ENCODE peak calls at places on chromosomes 2 and 18, in ten cellular contexts. Q is Panc1, G is GM12891, V is breast epithelium, N is HL-60, A is GM12892, F is H1, J is GM23338, P is HCT116, T is sigmoid colon. K is an unnamed sample.
A peak's percentile ranks its signal among the peaks of the same experiment; 100 is the strongest.

GRCh38 chr18:11710578-11710977 is 21.5 kb downstream of the GNAL start:
- DNase-seq in Q (no peak), G (no peak), V (no peak), N (no peak), A (no peak), F (no peak), J (no peak), P (no peak), T (no peak), K (no peak)

GRCh38 chr2:9639000-9639602 is 8.3 kb upstream of the YWHAQ start:
- DNase-seq in Q (no peak), G (no peak), V (no peak), N (no peak), A (no peak), F (no peak), J (no peak), P (no peak), T (no peak), K (no peak)

GRCh38 chr2:240957656-240958365 is 40.6 kb upstream of the SNED1 start:
- DNase-seq in Q (no peak), G (no peak), V (peak; percentile 28), N (no peak), A (peak; percentile 23), F (no peak), J (no peak), P (no peak), T (peak; percentile 35), K (no peak)

GRCh38 chr2:27316655-27317412 is 6.1 kb downstream of the MPV17 start:
- DNase-seq in Q (no peak), G (no peak), V (no peak), N (no peak), A (no peak), F (no peak), J (no peak), P (no peak), T (no peak), K (no peak)

GRCh38 chr2:55919574-55919973 is 4.0 kb downstream of the EFEMP1 start:
- DNase-seq in Q (no peak), G (no peak), V (no peak), N (no peak), A (no peak), F (no peak), J (no peak), P (no peak), T (no peak), K (no peak)

GRCh38 chr2:45134014-45134413 is 124.8 kb upstream of the SIX2 start:
- DNase-seq in Q (no peak), G (no peak), V (no peak), N (peak; percentile 70), A (no peak), F (no peak), J (peak; percentile 34), P (no peak), T (no peak), K (no peak)

GRCh38 chr2:197286805-197287595 is 23.6 kb downstream of the ANKRD44 start:
- DNase-seq in Q (peak; percentile 90), G (no peak), V (no peak), N (no peak), A (no peak), F (no peak), J (no peak), P (no peak), T (peak; percentile 92), K (peak; percentile 65)

GRCh38 chr2:240154606-240155005 is 14.1 kb upstream of the OTOS start:
- DNase-seq in Q (no peak), G (no peak), V (no peak), N (no peak), A (no peak), F (no peak), J (no peak), P (no peak), T (no peak), K (no peak)

DNA sequence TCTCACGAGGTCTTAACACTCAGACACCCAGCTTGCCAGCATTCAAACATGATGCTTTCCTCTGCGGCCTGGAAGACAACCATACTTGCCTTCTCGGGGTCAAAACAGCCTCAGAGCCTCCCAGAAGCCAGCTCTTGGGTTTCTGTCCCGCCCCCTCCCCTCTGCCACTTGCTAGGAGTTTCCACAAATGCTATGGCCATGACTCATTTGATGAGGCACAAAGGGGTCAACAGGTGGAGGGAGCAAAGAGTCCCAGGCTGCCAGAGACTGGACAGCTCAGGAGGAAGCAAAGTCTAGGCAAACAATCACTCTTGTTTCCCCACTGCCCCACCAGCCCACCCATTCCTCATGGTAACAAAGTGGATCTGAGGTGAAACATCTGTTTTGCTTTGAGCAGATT is 551.2 kb downstream of the TNS1 start:
- DNase-seq in Q (no peak), G (no peak), V (no peak), N (no peak), A (no peak), F (no peak), J (no peak), P (no peak), T (no peak), K (no peak)
- TF ChIP-seq POLR2AphosphoS5 in Q (no peak), G (no peak), V (no peak), N (no peak), A (no peak), F (no peak), J (no peak), P (no peak), T (no peak), K (no peak)

GRCh38 chr18:63446266-63446665 is 24.0 kb upstream of the VPS4B start:
- DNase-seq in Q (no peak), G (no peak), V (no peak), N (no peak), A (no peak), F (no peak), J (no peak), P (no peak), T (no peak), K (no peak)

GRCh38 chr18:63447066-63447465 is 24.8 kb upstream of the VPS4B start:
- DNase-seq in Q (no peak), G (no peak), V (no peak), N (no peak), A (no peak), F (no peak), J (no peak), P (no peak), T (no peak), K (no peak)

GRCh38 chr18:63445067-63445466 is 22.8 kb upstream of the VPS4B start:
- DNase-seq in Q (no peak), G (no peak), V (no peak), N (no peak), A (no peak), F (no peak), J (no peak), P (no peak), T (peak; percentile 79), K (no peak)

GRCh38 chr18:63443820-63444219 is 21.5 kb upstream of the VPS4B start:
- DNase-seq in Q (no peak), G (no peak), V (no peak), N (no peak), A (no peak), F (no peak), J (no peak), P (no peak), T (no peak), K (no peak)

DNA sequence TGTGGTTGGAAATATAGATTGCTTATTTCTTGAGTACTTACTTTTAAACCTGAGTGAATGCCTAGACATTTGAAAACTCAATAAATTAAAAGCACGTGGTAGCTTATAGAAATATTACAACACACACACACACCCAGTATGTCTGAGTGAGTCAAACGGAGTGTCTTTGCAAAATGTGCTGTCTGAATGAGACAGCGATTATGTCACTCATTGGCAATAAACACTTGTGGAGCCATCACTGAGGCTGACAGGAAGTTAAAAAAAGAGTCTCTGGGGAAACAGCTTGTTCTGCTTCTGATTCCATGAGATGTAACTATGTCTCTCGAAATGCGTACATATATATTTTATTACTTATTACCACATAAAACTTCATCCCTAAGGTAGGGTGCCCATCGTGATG is 22.3 kb upstream of the VPS4B start:
- DNase-seq in Q (no peak), G (no peak), V (no peak), N (peak; percentile 95), A (no peak), F (no peak), J (no peak), P (no peak), T (no peak), K (no peak)
- TF ChIP-seq POLR2AphosphoS5 in Q (no peak), G (no peak), V (no peak), N (peak; percentile 64), A (no peak), F (no peak), J (no peak), P (no peak), T (peak; percentile 47), K (no peak)

DNA sequence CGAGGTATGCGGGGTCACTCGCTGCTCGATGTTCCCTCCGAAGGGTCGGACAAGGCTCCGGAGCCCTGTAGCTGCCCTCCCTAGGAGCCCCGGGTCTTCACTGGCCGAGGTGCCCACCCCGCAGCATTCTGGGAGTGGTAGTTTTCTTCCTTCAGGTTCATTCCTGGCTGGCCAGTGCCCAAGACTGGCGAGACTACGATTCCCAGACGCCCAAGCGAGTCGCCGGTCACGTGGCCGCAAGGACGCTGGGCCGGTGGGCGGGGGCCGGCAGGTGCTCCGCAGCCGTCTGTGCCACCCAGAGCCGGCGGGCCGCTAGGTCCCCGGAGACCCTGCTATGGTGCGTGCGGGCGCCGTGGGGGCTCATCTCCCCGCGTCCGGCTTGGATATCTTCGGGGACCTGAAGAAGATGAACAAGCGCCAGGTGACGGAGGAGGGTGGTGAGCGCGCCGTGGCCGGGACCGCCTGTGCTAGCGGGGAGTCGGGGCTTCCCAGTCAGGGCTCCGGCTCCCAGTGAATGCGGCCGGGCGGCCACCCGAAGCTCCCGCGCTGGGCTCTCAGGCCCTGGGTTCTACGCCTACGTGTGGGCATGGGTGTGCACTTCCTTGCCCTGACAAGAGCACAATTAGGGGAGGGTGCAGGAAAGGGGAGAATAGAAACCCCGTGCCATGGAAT is at the start of gene SEC11C:
- DNase-seq in Q (peak; percentile 89), G (peak; percentile 80), V (peak; percentile 97), N (peak; percentile 96), A (peak; percentile 84), F (peak; percentile 91), J (peak; percentile 98), P (peak; percentile 95), T (peak; percentile 98), K (peak; percentile 97)
- TF ChIP-seq POLR2AphosphoS5 in Q (no peak), G (no peak), V (peak; percentile 65), N (peak; percentile 46), A (peak; percentile 56), F (no peak), J (peak; percentile 55), P (peak; percentile 75), T (peak; percentile 71), K (peak; percentile 62)

GRCh38 chr18:44704137-44704791 is 23.6 kb downstream of the SETBP1 start:
- DNase-seq in Q (no peak), G (no peak), V (no peak), N (no peak), A (no peak), F (no peak), J (no peak), P (no peak), T (no peak), K (no peak)

GRCh38 chr18:44705075-44705474 is 24.4 kb downstream of the SETBP1 start:
- DNase-seq in Q (no peak), G (no peak), V (no peak), N (no peak), A (no peak), F (no peak), J (no peak), P (no peak), T (no peak), K (no peak)

GRCh38 chr18:44709297-44710117 is 28.8 kb downstream of the SETBP1 start:
- DNase-seq in Q (no peak), G (peak; percentile 32), V (no peak), N (no peak), A (peak; percentile 47), F (no peak), J (no peak), P (no peak), T (no peak), K (no peak)

GRCh38 chr18:44712025-44712424 is 31.3 kb downstream of the SETBP1 start:
- DNase-seq in Q (no peak), G (no peak), V (no peak), N (no peak), A (no peak), F (no peak), J (peak; percentile 49), P (no peak), T (no peak), K (no peak)

DNA sequence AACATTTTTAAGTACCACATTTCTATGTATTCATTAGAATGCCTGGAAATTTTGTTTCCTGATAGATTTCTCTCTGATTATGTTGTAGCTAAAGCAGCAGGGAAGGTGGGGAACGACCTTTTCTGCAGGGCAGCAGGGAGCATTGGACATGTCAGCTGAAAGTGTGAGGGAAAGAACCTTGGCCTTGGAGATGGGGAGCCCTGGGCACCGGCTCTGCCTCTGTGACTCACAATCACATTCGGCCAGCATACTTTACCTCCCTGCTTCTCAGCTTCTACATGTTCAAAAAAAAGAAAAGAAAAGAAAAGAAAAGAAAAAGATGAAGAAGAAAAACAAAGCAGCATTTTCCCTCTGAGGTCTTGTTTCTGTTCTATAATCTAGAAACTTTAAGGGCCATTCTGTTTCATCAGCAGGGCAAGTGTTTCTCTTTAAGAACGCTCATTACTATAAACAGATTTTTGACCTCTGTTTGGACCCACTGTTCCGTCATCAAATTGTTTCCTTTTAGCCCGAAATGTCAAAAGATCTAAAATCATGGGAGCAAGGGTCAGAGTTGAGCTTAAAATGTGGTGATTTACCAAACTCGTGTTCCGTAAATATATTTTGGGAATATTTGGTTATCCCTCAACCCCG is 27.9 kb downstream of the SETBP1 start:
- DNase-seq in Q (no peak), G (no peak), V (no peak), N (no peak), A (no peak), F (no peak), J (no peak), P (no peak), T (no peak), K (no peak)
- TF ChIP-seq POLR2AphosphoS5 in Q (no peak), G (no peak), V (no peak), N (no peak), A (no peak), F (no peak), J (no peak), P (no peak), T (peak; percentile 18), K (no peak)

K was measured in transverse colon.